ENCODE peak calls at places on chromosome 19, in five cellular contexts. O is mammary epithelial cell, H is neural progenitor cell, U is HepG2, V is GM23248. D is an unnamed sample.

GRCh38 chr19:38744298-38744681 is at the start of gene CAPN12:
- DNase-seq in H (no peak), U (no peak), V (no peak), O (peak), D (no peak)

GRCh38 chr19:45200614-45201013 is 22.0 kb downstream of the BLOC1S3 start:
- DNase-seq in U (peak), V (peak), O (peak), H (peak), D (no peak)

GRCh38 chr19:47865166-47865565 is 6.1 kb downstream of the TPRX2 start:
- DNase-seq in H (no peak), U (no peak), V (no peak), O (no peak), D (no peak)

GRCh38 chr19:28980236-28980868 is 232.6 kb downstream of the UQCRFS1 start:
- DNase-seq in O (no peak), V (peak), H (no peak), U (no peak), D (no peak)

GRCh38 chr19:29325241-29325975 is 112.5 kb upstream of the UQCRFS1 start:
- DNase-seq in U (no peak), H (no peak), V (no peak), O (no peak), D (no peak)

GRCh38 chr19:7301525-7301924 is 7.3 kb upstream of the INSR start:
- DNase-seq in V (no peak), H (no peak), O (no peak), U (no peak), D (no peak)

GRCh38 chr19:44548736-44549135 is 19.3 kb upstream of the CEACAM20 start:
- DNase-seq in V (peak), O (peak), U (no peak), H (no peak), D (no peak)

GRCh38 chr19:30686911-30687566 is 314.9 kb downstream of the ZNF536 start:
- DNase-seq in H (no peak), V (no peak), U (no peak), O (no peak), D (no peak)

GRCh38 chr19:44912854-44913253 is 1.6 kb upstream of the APOC1 start:
- DNase-seq in O (no peak), U (peak), H (no peak), V (no peak), D (no peak)

GRCh38 chr19:53192771-53193533 is at the start of gene ZNF665:
- DNase-seq in V (peak), H (peak), U (no peak), O (peak), D (no peak)

GRCh38 chr19:44687898-44688297 is 11.1 kb upstream of the CEACAM16 start:
- DNase-seq in O (no peak), V (no peak), U (no peak), H (no peak), D (no peak)

GRCh38 chr19:37243206-37243632 is 25.2 kb downstream of the ZNF383 start:
- DNase-seq in H (no peak), U (no peak), O (peak), V (no peak), D (no peak)

GRCh38 chr19:35468637-35469036 is 20.6 kb downstream of the FFAR2 start:
- DNase-seq in O (peak), H (peak), U (peak), V (peak), D (no peak)

GRCh38 chr19:43476606-43477005 is 11.2 kb upstream of the LYPD3 start:
- DNase-seq in O (peak), V (peak), H (no peak), U (no peak), D (no peak)

GRCh38 chr19:49502866-49503581 is 6.8 kb downstream of the RPS11 start:
- DNase-seq in H (peak), U (peak), V (peak), O (peak), D (peak)

GRCh38 chr19:58538257-58539168 is 5.4 kb upstream of the TRIM28 start:
- DNase-seq in U (no peak), V (no peak), O (no peak), H (peak), D (no peak)

GRCh38 chr19:49911381-49912145 is 14.9 kb upstream of the IL4I1 start:
- DNase-seq in U (no peak), O (no peak), H (no peak), V (no peak), D (no peak)

GRCh38 chr19:44986389-44986788 is 14.9 kb upstream of the RELB start:
- DNase-seq in O (no peak), H (no peak), U (no peak), V (no peak), D (no peak)

GRCh38 chr19:33325920-33326319 is 23.6 kb upstream of the CEBPA start:
- DNase-seq in H (no peak), U (no peak), V (peak), O (no peak), D (no peak)

GRCh38 chr19:29528946-29529645 is 3.3 kb downstream of the VSTM2B start:
- DNase-seq in U (no peak), H (peak), O (peak), V (peak), D (no peak)

GRCh38 chr19:33679696-33680095 is 57.9 kb downstream of the CHST8 start:
- DNase-seq in O (no peak), H (no peak), U (no peak), V (no peak), D (no peak)

GRCh38 chr19:4061683-4062575 is 4.8 kb downstream of the ZBTB7A start:
- DNase-seq in V (peak), O (peak), H (no peak), U (no peak), D (no peak)

GRCh38 chr19:12000152-12000981 is 35.1 kb downstream of the ZNF433 start:
- DNase-seq in H (no peak), O (peak), V (peak), U (no peak), D (no peak)

GRCh38 chr19:54190942-54191670 is at the start of gene TSEN34:
- DNase-seq in U (peak), V (peak), O (peak), H (peak), D (no peak)

GRCh38 chr19:29872224-29872731 is 60.5 kb downstream of the CCNE1 start:
- DNase-seq in H (peak), U (no peak), O (no peak), V (peak), D (no peak)

GRCh38 chr19:48780684-48781391 is 25.5 kb downstream of the FGF21 start:
- DNase-seq in V (peak), H (no peak), U (peak), O (no peak), D (no peak)

GRCh38 chr19:45071969-45072790 is 4.1 kb downstream of the ZNF296 start:
- DNase-seq in O (no peak), U (no peak), H (no peak), V (no peak), D (no peak)

GRCh38 chr19:3897936-3898335 is 17.5 kb downstream of the ATCAY start:
- DNase-seq in V (no peak), O (no peak), U (no peak), H (no peak), D (no peak)

GRCh38 chr19:34308381-34309367 is 54.3 kb downstream of the GARRE1 start:
- DNase-seq in V (peak), U (no peak), H (no peak), O (no peak), D (peak)

GRCh38 chr19:19591133-19591825 is 27.2 kb downstream of the PBX4 start:
- DNase-seq in O (peak), V (peak), U (peak), H (peak), D (peak)

GRCh38 chr19:49812452-49812996 is 568 bp downstream of the FUZ start:
- DNase-seq in V (no peak), U (no peak), O (no peak), H (peak), D (no peak)

GRCh38 chr19:35144600-35145436 is 1.8 kb downstream of the FXYD7 start:
- DNase-seq in H (peak), V (no peak), U (no peak), O (peak), D (no peak)

DNA sequence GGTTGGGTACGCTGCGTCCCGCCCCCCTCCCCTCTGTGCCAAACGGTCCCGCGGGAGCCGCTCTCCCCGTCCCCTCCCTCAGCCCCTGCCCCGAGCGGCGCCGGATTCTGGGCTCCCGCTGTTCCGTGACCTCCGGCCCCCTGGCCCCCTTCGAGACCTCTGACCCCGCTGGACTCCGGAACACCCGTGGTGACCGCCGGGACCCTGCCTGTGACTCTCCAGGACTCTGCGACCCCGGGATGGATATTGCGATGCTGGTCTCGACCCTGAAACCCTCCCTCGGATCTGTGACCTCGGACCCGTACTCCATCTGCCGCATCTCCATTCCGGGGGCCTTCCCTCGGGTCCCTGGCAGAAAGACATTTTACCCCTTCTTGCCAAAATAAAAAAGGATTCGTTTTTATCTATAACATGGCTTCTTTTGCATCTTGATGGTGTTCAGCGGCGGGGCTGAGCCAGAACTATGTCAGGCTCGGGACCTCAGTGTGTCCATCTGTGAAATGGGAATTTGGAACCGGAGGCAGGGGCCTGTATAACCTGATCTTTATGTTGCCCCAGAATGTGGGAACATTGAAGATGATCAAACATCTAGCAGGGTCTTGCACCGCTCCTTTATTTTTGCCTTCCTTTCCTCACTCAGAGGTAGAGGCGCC is 654 bp upstream of the MEGF8 start:
- DNase-seq in H (peak), V (no peak), O (no peak), U (no peak), D (no peak)
- TF ChIP-seq EZH2 in H (peak), V (no peak), O (no peak), U (no peak), D (no peak)

GRCh38 chr19:16371540-16371986 is 46.9 kb downstream of the KLF2 start:
- DNase-seq in O (no peak), V (no peak), H (no peak), U (no peak), D (no peak)

GRCh38 chr19:16369664-16370576 is 45.3 kb downstream of the KLF2 start:
- DNase-seq in V (no peak), O (no peak), U (no peak), H (no peak), D (no peak)

GRCh38 chr19:16369306-16369663 is 44.7 kb downstream of the KLF2 start:
- DNase-seq in U (no peak), O (no peak), H (no peak), V (no peak), D (no peak)

GRCh38 chr19:16372065-16372915 is 47.7 kb downstream of the KLF2 start:
- DNase-seq in V (no peak), U (no peak), H (no peak), O (no peak), D (no peak)

DNA sequence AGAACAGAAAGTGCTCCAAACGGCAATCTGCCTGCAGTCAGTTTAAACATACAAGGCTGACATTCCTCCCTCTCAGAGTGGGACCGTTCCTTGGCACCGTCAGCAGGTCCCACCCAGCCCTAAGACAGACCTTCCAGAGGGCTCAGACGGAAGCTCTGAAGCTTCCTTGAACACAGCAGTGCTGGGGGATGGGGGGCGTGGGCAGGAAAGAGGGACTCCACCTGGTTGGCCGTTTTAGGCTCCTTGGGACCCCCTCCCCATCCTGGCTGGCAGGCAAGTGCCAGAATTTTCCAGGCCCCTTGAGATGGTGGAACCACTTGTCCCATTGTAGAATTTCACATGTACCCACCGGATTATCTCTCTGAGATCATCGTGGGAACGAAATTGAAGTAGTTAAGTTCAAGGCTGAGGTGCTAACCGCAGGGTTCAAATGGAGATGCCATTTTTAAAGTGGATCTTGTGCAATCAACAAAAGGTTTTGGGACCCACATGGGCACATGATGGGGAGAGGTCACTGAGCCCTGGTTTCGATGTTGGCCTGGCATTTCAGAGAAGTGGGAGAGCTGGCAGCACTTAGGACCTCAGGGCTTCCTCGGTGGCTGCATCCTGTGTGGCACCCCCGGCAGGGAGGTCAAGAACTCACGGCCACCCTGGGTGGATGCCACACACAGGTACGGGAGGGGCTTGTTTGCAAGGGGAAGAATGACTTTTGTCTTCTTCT is 46.2 kb downstream of the KLF2 start:
- DNase-seq in O (no peak), H (no peak), V (no peak), U (no peak), D (no peak)
- H3K4me3 ChIP-seq in O (no peak), H (no peak), V (no peak), U (no peak), D (no peak)

DNA sequence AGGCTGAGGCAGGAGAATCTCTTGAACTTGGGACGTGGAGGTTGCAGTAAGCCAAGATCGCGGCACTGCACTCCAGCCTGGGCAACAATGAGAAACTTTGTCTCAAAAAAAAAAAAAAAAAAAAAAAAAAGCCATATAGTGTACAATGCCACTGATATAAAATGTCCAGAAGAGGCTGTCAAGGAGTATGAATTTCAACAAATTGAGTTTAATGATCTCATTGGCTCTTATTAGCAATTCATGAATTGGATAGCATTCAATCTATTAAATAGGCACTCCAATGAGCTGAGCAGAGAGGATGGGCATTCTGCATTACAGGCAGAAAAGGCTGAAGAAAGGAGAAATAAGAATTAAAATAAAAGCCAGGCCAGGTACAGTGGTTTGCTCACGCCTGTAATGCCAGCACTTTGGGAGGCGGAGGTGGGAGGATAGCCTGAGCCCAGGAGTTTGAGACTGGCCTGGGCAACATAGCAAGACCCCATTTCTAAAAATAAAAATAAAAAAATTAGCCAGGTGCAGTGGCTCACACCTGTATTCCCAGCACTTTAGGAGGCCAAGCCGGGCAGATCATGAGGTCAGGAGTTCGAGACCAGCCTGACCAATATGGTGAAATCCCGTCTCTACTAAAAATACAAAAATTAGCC is 757 bp upstream of the LMNB2 start:
- DNase-seq in V (no peak), O (no peak), U (no peak), H (no peak), D (no peak)
- H3K9ac ChIP-seq in V (peak), O (peak), U (peak), H (no peak), D (peak)

DNA sequence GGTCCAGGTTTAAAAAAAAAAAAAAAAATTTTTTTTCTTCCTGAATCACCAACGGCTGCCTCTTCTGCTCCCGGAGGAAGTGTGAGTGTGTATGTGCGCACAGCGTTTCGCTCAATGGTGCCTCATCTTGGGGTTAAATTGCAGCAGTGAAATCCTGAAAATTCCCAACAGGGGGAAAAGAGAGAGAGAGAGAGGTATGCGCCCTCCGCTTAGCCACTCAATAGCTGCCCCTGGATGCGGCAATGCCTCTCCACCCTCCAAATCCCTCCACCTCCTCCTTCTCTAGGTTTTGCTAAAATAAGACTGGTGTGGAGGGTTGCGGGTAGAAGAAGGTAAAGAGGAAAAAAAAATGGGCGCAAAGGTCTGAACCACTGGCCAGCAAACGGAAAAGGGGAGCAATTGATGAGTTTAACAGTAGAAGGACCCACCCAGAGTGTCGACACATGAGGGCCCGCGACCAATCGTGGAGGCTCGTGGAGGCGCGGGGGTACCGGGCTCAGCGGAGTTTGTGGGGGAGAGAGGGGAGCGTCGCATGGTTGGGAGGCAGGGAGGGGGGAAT is 853 bp upstream of the CACNA1A start:
- DNase-seq in V (peak), H (peak), O (no peak), U (no peak), D (no peak)
- TF ChIP-seq EZH2 in V (no peak), H (peak), O (peak), U (no peak), D (no peak)

GRCh38 chr19:18543814-18544475 is 572 bp upstream of the FKBP8 start:
- DNase-seq in H (peak), O (peak), V (peak), U (peak), D (no peak)

GRCh38 chr19:18542936-18543813 is at the start of gene FKBP8:
- DNase-seq in U (peak), V (peak), H (peak), O (peak), D (no peak)

GRCh38 chr19:18541992-18542935 is 1.1 kb downstream of the FKBP8 start:
- DNase-seq in H (peak), U (no peak), V (peak), O (no peak), D (no peak)

GRCh38 chr19:18539372-18539771 is 4.0 kb downstream of the FKBP8 start:
- DNase-seq in V (no peak), U (no peak), O (no peak), H (no peak), D (no peak)

DNA sequence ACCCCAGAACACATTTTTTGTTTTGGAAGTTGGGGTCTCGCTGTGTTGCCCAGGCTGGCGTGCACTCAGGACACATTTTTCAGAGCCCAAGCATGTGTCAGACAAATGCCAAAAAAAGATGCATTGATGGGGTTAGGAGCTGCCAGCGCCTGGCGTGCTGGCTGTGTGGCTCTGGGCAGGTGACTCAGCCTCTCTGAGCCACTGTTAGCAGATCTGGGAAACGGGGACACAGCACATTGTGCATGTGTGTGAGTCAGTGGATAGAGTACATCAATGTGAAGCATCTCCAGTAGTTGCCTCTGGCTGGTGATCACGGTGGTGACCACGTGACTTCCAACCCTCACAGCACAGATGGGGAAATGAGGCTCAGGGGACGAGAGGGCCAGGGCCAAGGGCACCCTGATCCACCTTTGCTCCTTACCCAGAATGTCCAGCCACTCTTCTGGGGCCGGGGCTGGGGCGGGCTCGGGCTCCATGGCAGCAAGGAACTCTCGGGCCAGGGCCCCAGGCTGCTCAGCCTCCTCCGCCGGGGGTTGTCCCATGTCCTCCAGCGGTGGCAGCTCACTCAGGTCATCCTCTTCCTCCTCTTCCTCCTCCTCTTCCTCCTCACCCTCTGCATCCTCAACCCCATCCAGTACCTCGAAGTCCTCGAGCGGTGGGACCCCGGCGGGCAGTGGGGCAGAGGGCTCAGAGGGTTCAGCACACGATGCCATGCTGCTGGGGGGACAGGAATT is 1.9 kb downstream of the FKBP8 start:
- DNase-seq in H (no peak), U (no peak), O (no peak), V (peak), D (no peak)
- H3K4me3 ChIP-seq in H (no peak), U (no peak), O (no peak), V (peak), D (no peak)